ENCODE peak calls at places on chromosome 13, in five cellular contexts. A is caudate nucleus; B is NCI-H1105 treated with DMSO at 0.1 percent for 48 hours; T is MM.1S; O is CD4-positive, alpha-beta T cell. H is an unnamed sample.

GRCh38 chr13:27679896-27680295 is 58.2 kb downstream of the POLR1D start:
- DNase-seq in A (no peak), B (no peak), T (no peak), O (no peak), H (no peak)

GRCh38 chr13:24215732-24216131 is 55.2 kb downstream of the SPATA13 start:
- DNase-seq in A (peak; percentile 38), B (no peak), T (no peak), O (no peak), H (peak; percentile 81)

GRCh38 chr13:99984463-99985242 is 3.1 kb downstream of the ZIC2 start:
- DNase-seq in A (no peak), B (peak; percentile 42), T (no peak), O (no peak), H (no peak)

GRCh38 chr13:52104624-52105023 is 24.2 kb downstream of the NEK5 start:
- DNase-seq in A (no peak), B (no peak), T (no peak), O (no peak), H (peak; percentile 1)

GRCh38 chr13:44627441-44627840 is 51.3 kb upstream of the TSC22D1 start:
- DNase-seq in A (no peak), B (no peak), T (no peak), O (no peak), H (no peak)

GRCh38 chr13:36088463-36088862 is 42.7 kb downstream of the DCLK1 start:
- DNase-seq in A (no peak), B (no peak), T (no peak), O (no peak), H (no peak)

GRCh38 chr13:74134777-74135305 is 637 bp upstream of the KLF12 start:
- DNase-seq in A (no peak), B (peak; percentile 61), T (peak; percentile 74), O (peak; percentile 67), H (peak; percentile 51)

GRCh38 chr13:114027046-114027760 is 53.3 kb upstream of the C13orf46 start:
- DNase-seq in A (no peak), B (no peak), T (peak; percentile 40), O (no peak), H (no peak)

GRCh38 chr13:90276208-90276607 is 1071.3 kb upstream of the MIR17HG start:
- DNase-seq in A (no peak), B (no peak), T (no peak), O (no peak), H (no peak)

GRCh38 chr13:92547256-92547655 is 679.4 kb upstream of the GPC6 start:
- DNase-seq in A (no peak), B (no peak), T (no peak), O (no peak), H (no peak)

GRCh38 chr13:21971662-21972635 is 301.1 kb downstream of the FGF9 start:
- DNase-seq in A (no peak), B (no peak), T (no peak), O (no peak), H (no peak)

GRCh38 chr13:103102482-103102881 is 36.3 kb upstream of the SLC10A2 start:
- DNase-seq in A (no peak), B (no peak), T (no peak), O (no peak), H (no peak)

GRCh38 chr13:90868321-90868920 is 479.1 kb upstream of the MIR17HG start:
- DNase-seq in A (no peak), B (no peak), T (no peak), O (no peak), H (peak; percentile 1)

GRCh38 chr13:80599765-80600164 is 258.8 kb upstream of the SPRY2 start:
- DNase-seq in A (no peak), B (no peak), T (no peak), O (no peak), H (no peak)

H was measured in kidney glomerular epithelial cell.